ENCODE peak calls at places on chromosome 18, in four cellular contexts. D, X, Y and T are unnamed samples.

GRCh38 chr18:54765636-54766035 is 62.6 kb upstream of the RAB27B start:
- DNase-seq in D (no peak), X (no peak), Y (no peak), T (no peak)

GRCh38 chr18:11884396-11885030 is 23.6 kb downstream of the MPPE1 start:
- DNase-seq in D (no peak), X (no peak), Y (no peak), T (no peak)

GRCh38 chr18:63523660-63524059 is 18.5 kb upstream of the SERPINB12 start:
- DNase-seq in D (no peak), X (no peak), Y (no peak), T (no peak)

GRCh38 chr18:22983175-22983574 is 50.0 kb downstream of the RBBP8 start:
- DNase-seq in D (peak), X (peak), Y (peak), T (no peak)

GRCh38 chr18:21741511-21742322 is 1.1 kb downstream of the MIB1 start:
- DNase-seq in D (no peak), X (no peak), Y (peak), T (no peak)

GRCh38 chr18:69064063-69064462 is 266.2 kb downstream of the CCDC102B start:
- DNase-seq in D (no peak), X (no peak), Y (no peak), T (no peak)

GRCh38 chr18:45837283-45838070 is 12.0 kb downstream of the SIGLEC15 start:
- DNase-seq in D (no peak), X (peak), Y (peak), T (no peak)

GRCh38 chr18:41624461-41624860 is 330.6 kb upstream of the PIK3C3 start:
- DNase-seq in D (no peak), X (peak), Y (peak), T (peak)

GRCh38 chr18:44536041-44536440 is 144.6 kb upstream of the SETBP1 start:
- DNase-seq in D (no peak), X (peak), Y (peak), T (peak)

GRCh38 chr18:12041561-12041960 is 52.1 kb upstream of the ANKRD62 start:
- DNase-seq in D (no peak), X (peak), Y (peak), T (peak)

GRCh38 chr18:37222383-37223378 is 342.9 kb downstream of the CELF4 start:
- DNase-seq in D (peak), X (no peak), Y (no peak), T (no peak)

GRCh38 chr18:13612111-13612997 is 114.0 kb downstream of the FAM210A start:
- DNase-seq in D (no peak), X (no peak), Y (no peak), T (no peak)

GRCh38 chr18:13610517-13610916 is 115.8 kb downstream of the FAM210A start:
- DNase-seq in D (no peak), X (no peak), Y (no peak), T (no peak)

GRCh38 chr18:13611058-13611615 is 115.2 kb downstream of the FAM210A start:
- DNase-seq in D (no peak), X (peak), Y (peak), T (peak)

GRCh38 chr18:13613099-13613498 is 113.3 kb downstream of the FAM210A start:
- DNase-seq in D (no peak), X (no peak), Y (no peak), T (no peak)

DNA sequence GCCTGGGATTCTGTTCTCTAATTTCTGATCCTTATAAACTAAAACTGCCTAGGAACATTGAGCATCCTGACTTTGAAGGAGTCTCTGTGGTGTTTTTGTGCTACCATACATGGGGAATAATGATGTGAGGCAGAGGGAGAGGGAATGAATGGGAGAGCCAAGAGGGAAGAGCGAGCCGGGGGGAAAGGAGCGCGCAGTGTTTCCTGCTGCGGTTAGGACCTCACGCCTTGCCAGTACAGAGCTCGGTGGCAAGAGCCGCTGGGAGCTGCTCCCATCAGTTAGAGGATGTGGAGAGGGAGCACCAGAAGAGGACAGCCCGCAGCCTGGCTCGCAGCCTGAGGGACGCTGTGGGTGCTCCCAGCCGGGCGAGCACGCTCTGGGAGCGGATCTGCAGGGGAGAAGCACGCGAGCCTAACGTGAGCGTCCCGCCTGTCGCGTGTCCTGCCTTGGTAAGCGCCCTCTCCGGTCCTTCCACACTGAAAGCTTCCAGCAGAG is 114.7 kb downstream of the FAM210A start:
- DNase-seq in D (no peak), X (peak), Y (peak), T (peak)
- H3K4me3 ChIP-seq in D (no peak), X (peak), Y (peak), T (peak)

GRCh38 chr18:32768646-32769206 is 4.1 kb downstream of the KLHL14 start:
- DNase-seq in D (no peak), X (no peak), Y (no peak), T (no peak)
- H3K4me3 ChIP-seq in D (no peak), X (no peak), Y (no peak), T (no peak)

GRCh38 chr18:48105317-48105716 is 174.9 kb upstream of the SMAD2 start:
- DNase-seq in D (no peak), X (no peak), Y (no peak), T (no peak)
- H3K4me3 ChIP-seq in D (no peak), X (no peak), Y (no peak), T (no peak)

DNA sequence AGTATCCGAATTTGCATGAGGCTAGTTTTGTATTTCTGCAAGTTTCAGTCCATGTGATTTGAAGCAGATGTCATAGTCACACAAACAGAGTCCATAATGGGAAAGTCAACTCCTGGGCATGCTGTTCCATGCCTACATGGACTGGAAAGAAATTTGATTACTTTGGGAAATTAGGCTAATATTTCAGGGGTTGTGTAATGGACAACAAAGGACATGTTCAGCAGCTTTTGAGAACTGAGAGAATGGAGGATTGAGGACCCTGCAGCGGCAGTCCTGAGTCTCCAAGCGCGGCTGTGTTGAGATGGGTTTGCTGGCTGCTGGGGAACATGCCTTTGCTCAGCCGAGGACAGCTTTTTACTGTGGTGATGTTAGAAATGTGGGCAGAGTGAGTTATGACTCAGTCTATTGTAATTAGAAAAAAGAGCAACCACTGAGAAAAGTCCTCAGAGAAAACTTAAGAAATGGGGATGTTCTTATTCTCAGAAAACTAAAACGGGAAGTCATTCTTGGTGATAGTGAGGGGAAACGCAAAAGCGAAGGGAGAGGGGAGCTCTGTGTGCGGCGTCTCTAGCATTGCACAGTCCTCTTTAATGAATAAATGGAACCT is 149.2 kb downstream of the FAM210A start:
- DNase-seq in D (no peak), X (peak), Y (peak), T (peak)
- H3K4me3 ChIP-seq in D (no peak), X (no peak), Y (peak), T (no peak)

GRCh38 chr18:3605562-3606443 is 155.8 kb downstream of the TGIF1 start:
- DNase-seq in D (no peak), X (peak), Y (peak), T (peak)

GRCh38 chr18:3607309-3608098 is 157.5 kb downstream of the TGIF1 start:
- DNase-seq in D (no peak), X (no peak), Y (no peak), T (no peak)

GRCh38 chr18:3604626-3605408 is 154.8 kb downstream of the TGIF1 start:
- DNase-seq in D (no peak), X (peak), Y (peak), T (peak)

GRCh38 chr18:3603460-3604259 is 153.7 kb downstream of the TGIF1 start:
- DNase-seq in D (peak), X (peak), Y (peak), T (peak)

DNA sequence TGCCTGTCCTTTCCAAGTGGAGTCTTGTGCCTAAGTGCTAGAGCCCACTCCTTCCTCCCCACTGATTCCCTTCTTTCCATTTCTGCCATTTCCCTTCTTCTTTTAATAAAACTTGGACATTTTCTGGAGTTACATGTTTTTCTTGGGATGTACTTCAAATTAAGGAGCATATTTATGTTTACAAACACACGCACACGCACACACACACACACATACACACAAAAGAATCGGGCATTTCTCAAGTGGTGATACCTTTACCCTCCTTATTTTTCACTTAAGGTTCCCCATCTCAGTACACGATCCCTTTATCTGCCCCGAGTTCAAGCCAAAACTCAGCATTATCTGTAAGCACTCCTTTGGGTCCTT is 154.3 kb downstream of the TGIF1 start:
- DNase-seq in D (no peak), X (no peak), Y (no peak), T (no peak)
- H3K4me3 ChIP-seq in D (peak), X (peak), Y (peak), T (peak)

GRCh38 chr18:75204978-75205759 is 3.8 kb downstream of the PTGR3 start:
- DNase-seq in D (no peak), X (no peak), Y (no peak), T (no peak)
- H3K4me3 ChIP-seq in D (no peak), X (peak), Y (peak), T (peak)

DNA sequence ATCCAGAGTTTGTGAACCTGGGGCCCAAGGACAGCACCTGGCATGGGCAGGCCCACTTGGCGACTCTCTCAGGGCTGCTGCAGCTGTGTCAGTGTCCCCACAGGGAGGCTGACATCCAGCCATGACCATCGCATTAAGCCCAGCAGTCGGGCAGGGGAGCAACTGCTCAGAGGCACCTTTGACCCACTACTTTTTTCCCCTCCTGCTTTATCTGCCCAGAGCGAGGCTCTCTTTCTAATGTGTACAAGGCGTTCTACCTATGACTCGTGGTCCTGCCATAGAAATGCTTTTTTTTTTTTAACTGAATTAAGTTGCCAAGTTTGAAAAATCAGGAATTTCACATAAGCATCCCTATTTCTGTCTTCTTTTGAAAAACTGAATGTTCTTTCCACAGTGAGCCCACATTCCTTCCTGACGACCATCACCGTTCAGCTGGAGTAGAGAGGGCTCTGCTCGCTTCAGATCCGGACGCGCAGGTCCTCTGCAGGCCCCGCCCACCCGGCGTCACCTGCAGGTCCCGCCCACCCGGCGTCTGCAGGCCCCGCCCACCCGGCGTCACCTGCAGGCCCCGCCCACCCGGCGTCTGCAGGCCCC is 403 bp upstream of the CLUL1 start:
- DNase-seq in D (peak), X (no peak), Y (no peak), T (no peak)
- H3K4me3 ChIP-seq in D (peak), X (no peak), Y (no peak), T (no peak)

DNA sequence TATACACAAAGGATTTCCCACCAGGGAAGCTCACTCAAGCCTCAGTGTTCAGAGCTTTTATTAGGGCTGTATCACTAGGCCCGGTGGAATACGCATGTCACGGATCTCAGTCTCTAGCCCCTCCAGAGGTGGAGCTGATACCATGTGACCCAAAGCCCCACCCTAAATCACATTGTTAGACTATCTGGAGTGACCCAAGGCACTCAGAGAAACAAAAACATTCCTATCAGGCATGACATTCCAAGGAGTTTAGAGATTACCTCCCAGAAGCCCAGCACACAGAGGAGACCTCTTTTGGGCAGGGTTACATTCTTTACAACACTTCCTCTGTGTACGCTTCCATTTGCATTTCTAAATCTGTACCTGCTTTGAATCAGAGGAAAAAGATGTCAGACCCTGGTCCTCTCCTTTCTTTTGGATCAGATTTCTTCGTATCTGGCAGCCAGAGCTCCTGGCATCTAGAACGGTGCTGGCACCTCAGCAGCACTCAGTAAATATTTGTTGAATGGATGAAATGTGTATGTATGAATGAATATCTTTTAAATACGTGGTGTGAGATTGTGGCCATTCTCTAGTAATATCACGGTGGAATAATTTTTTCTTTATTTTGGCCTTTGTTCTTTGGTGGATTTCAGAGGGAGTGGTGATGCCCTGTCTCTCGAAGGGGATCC is 37.7 kb upstream of the SMAD2 start:
- DNase-seq in D (no peak), X (peak), Y (no peak), T (peak)
- H3K4me3 ChIP-seq in D (no peak), X (peak), Y (no peak), T (no peak)

GRCh38 chr18:9824862-9825479 is 60.8 kb upstream of the TXNDC2 start:
- DNase-seq in D (no peak), X (no peak), Y (no peak), T (no peak)
- H3K4me3 ChIP-seq in D (no peak), X (no peak), Y (no peak), T (no peak)